ENCODE peak calls at places on chromosomes 16 and 17, in nine cellular contexts. U is ovary; F is AG04450; O is effector memory CD4-positive, alpha-beta T cell; A is CD4-positive, alpha-beta T cell; Z is WERI-Rb-1; T is heart right ventricle; K is CD8-positive, alpha-beta T cell; Y is esophagus squamous epithelium. R is an unnamed sample.

GRCh38 chr17:17946104-17946503 is 26.1 kb downstream of the TOM1L2 start:
- DNase-seq in U (no peak), F (no peak), O (no peak), A (no peak), Z (no peak), T (no peak), K (no peak), Y (no peak), R (no peak)

GRCh38 chr16:56424791-56425438 is 430 bp downstream of the AMFR start:
- DNase-seq in U (peak), F (no peak), O (peak), A (peak), Z (peak), T (peak), K (peak), Y (no peak), R (no peak)

GRCh38 chr17:46011711-46012505 is 12.9 kb downstream of the STH start:
- DNase-seq in U (no peak), F (no peak), O (no peak), A (no peak), Z (no peak), T (no peak), K (no peak), Y (no peak), R (no peak)

GRCh38 chr17:7237761-7238417 is 1.4 kb downstream of the PHF23 start:
- DNase-seq in U (peak), F (no peak), O (peak), A (peak), Z (peak), T (peak), K (peak), Y (no peak), R (peak)

GRCh38 chr17:38333635-38334295 is 10.0 kb downstream of the GPR179 start:
- DNase-seq in U (no peak), F (no peak), O (no peak), A (no peak), Z (peak), T (no peak), K (peak), Y (no peak), R (peak)

GRCh38 chr16:27452569-27453475 is 50.8 kb downstream of the IL21R start:
- DNase-seq in U (no peak), F (no peak), O (no peak), A (no peak), Z (no peak), T (no peak), K (no peak), Y (no peak), R (no peak)

GRCh38 chr17:57108656-57109392 is 23.8 kb downstream of the AKAP1 start:
- DNase-seq in U (no peak), F (no peak), O (no peak), A (no peak), Z (no peak), T (peak), K (no peak), Y (no peak), R (peak)

GRCh38 chr17:73787721-73788051 is 143.4 kb upstream of the SDK2 start:
- DNase-seq in U (no peak), F (no peak), O (no peak), A (no peak), Z (peak), T (no peak), K (no peak), Y (no peak), R (peak)

GRCh38 chr17:83144421-83145357 is 65.3 kb downstream of the METRNL start:
- DNase-seq in U (peak), F (no peak), O (no peak), A (no peak), Z (no peak), T (no peak), K (no peak), Y (no peak), R (no peak)

GRCh38 chr16:74448990-74449389 is 27.7 kb upstream of the CLEC18B start:
- DNase-seq in U (peak), F (peak), O (no peak), A (no peak), Z (no peak), T (peak), K (no peak), Y (no peak), R (no peak)

GRCh38 chr16:31273187-31273586 is 13.4 kb downstream of the ITGAM start:
- DNase-seq in U (no peak), F (no peak), O (no peak), A (no peak), Z (no peak), T (no peak), K (no peak), Y (no peak), R (no peak)

DNA sequence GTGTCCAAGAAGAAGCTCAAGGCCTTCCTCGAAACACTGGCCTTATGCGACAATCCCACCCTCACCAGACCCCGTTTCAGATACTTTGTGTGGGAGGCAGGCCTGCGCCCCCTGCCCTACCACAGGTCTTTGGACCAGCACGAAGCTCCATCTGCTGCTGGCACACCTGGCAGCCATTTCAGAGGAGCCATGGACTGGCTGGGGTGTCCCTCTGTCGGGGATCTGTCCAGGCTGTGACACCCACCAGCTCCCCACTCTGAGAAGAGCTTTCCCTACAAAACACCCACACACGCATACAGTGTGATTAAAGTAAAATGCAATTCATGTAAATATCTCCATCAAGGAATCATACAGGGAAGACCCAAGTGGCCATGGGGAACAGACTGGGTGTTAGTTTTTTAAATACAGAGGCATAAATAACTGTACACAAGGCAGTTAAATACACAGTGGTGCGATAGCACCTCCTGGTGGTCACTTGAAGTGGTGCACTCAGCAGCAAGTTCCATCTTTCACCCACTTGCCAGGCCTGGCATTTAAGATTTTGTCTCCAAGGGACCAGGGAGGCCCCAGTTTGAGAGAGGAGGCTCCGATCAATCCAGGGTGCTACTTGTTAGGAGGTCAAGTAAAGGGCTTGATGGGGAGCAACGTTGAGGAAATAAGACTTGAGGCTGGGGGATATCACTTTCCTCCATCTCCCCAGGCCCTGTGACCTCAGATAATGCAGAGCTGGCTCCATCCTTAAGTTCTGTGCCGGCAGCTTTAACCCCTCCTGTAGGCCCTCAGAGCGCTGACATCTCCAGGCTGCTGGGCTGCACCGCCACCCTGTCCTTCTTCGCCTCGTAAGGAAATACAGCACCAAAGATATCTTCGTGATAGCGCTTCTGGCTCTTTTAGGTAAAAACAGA is 43.6 kb downstream of the NOS2 start:
- DNase-seq in U (peak), F (peak), O (no peak), A (peak), Z (peak), T (no peak), K (no peak), Y (no peak), R (peak)
- H3K27ac ChIP-seq in U (no peak), F (no peak), O (no peak), A (no peak), Z (no peak), T (no peak), K (no peak), Y (no peak), R (no peak)

GRCh38 chr16:21175397-21175796 is 16.9 kb downstream of the LDAF1 start:
- DNase-seq in U (no peak), F (no peak), O (no peak), A (no peak), Z (no peak), T (no peak), K (no peak), Y (no peak), R (no peak)
- H3K27ac ChIP-seq in U (no peak), F (no peak), O (no peak), A (no peak), Z (no peak), T (no peak), K (no peak), Y (no peak), R (no peak)

DNA sequence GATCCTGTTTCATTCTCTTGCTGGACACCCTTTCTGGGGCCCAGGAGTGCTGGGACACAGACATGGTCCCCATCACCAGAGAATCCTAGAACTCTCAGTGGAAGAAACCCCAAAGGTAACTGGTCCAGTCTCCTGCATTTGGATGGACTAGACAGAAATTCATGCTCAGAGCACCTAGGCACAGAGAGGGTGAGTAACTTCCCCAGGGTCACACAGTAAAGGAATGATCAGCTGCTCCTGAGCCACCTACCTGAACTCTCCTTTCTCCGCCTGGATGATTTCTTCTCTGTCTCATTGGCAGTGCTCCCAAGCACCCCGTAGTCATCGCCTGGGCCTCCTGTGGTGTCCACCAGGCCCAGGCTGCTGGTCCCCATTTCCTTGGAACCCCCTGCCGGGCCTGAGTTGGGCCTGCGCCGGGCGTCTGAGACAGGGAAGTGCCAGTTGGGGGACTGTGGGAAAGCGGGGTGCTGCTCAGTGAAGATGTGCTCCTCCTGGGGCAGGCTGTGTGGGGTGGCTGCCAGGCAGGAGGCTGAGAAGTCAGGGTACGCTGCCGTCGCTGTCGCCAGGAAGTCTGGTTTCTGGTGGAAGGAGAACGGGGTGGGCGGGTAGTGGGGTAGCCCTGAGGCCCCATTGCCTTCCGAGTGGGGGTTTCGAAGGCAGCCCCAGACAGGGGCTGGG is 767 bp downstream of the MEOX1 start:
- DNase-seq in U (no peak), F (no peak), O (no peak), A (no peak), Z (no peak), T (no peak), K (no peak), Y (no peak), R (no peak)
- H3K27ac ChIP-seq in U (no peak), F (no peak), O (no peak), A (no peak), Z (no peak), T (peak), K (no peak), Y (no peak), R (no peak)

GRCh38 chr17:42833771-42834422 is 700 bp downstream of the PSME3 start:
- DNase-seq in U (no peak), F (no peak), O (no peak), A (no peak), Z (peak), T (no peak), K (no peak), Y (no peak), R (peak)

GRCh38 chr17:42835732-42836131 is 2.5 kb downstream of the PSME3 start:
- DNase-seq in U (no peak), F (no peak), O (no peak), A (no peak), Z (no peak), T (no peak), K (no peak), Y (no peak), R (no peak)

GRCh38 chr17:42830971-42831370 is 2.2 kb upstream of the PSME3 start:
- DNase-seq in U (no peak), F (no peak), O (no peak), A (no peak), Z (no peak), T (no peak), K (no peak), Y (no peak), R (no peak)

GRCh38 chr17:42832934-42833770 is at the start of gene PSME3:
- DNase-seq in U (peak), F (peak), O (peak), A (peak), Z (peak), T (peak), K (peak), Y (peak), R (peak)

DNA sequence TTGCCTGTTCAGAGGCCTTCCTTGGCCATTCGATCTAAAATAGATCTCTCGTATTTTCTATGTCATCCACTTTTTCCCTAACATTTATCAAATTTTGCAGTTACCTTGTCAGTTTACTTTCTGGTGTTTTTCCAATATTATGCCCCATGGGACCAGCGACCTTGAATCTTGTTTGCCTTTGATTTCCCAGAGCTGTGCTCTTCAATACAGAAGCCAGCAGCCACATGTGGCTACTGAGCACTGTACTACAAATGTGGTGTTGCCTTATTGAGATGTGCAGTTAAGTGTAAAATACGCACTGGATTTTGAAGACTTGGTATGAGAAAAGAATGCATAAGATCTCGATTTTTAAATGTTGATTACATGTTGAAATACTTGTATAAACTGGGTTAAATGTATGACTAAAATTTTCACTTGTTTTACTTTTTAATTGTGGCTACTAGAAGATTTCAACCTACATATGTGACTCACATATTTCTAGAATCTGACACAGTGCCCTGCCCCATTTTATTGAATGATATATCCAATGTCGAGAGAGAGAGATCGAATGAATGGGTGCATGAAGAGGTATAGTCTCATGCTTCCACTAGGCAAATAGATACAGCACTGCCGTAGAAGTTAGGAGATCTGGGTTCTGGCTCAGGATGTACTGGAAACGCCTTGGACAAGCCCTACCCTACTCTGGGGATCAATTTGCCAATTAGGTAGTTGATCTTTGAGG is 824 bp upstream of the PSME3 start:
- DNase-seq in U (no peak), F (no peak), O (no peak), A (no peak), Z (no peak), T (no peak), K (no peak), Y (no peak), R (no peak)
- H3K27ac ChIP-seq in U (peak), F (peak), O (peak), A (peak), Z (peak), T (peak), K (peak), Y (peak), R (no peak)

GRCh38 chr16:66649636-66650205 is 45.2 kb downstream of the CMTM3 start:
- DNase-seq in U (no peak), F (no peak), O (no peak), A (no peak), Z (peak), T (no peak), K (no peak), Y (no peak), R (no peak)

GRCh38 chr16:66651474-66651765 is 45.1 kb downstream of the CMTM4 start:
- DNase-seq in U (no peak), F (no peak), O (no peak), A (no peak), Z (no peak), T (no peak), K (no peak), Y (no peak), R (no peak)

GRCh38 chr16:66647866-66648265 is 43.4 kb downstream of the CMTM3 start:
- DNase-seq in U (no peak), F (no peak), O (no peak), A (no peak), Z (no peak), T (no peak), K (no peak), Y (no peak), R (no peak)

GRCh38 chr16:66650707-66651473 is 45.7 kb downstream of the CMTM4 start:
- DNase-seq in U (peak), F (peak), O (peak), A (peak), Z (peak), T (peak), K (peak), Y (no peak), R (peak)

DNA sequence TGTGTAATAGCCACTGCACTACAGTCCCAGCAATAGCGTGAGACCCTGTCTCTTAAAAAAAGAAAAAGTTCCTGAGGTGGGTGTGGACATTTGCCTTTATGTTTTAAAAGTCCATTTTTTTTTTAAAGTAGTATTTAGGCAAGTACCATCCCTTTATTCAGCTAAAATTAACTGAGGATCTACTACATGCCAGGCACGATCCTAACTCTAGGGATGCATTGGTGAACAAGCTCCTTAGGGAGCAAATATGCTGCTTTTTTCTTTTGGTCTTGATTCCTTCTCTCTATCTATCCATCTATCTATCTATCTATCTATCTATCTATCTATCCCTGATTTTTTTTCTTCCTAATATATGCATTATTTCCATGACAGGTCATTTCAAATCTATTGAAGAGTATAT is 44.7 kb downstream of the CMTM3 start:
- DNase-seq in U (no peak), F (no peak), O (no peak), A (no peak), Z (no peak), T (no peak), K (no peak), Y (no peak), R (no peak)
- H3K27ac ChIP-seq in U (no peak), F (no peak), O (no peak), A (no peak), Z (no peak), T (no peak), K (no peak), Y (peak), R (no peak)

R was measured in neural progenitor cell.